ENCODE peak calls at places on chromosome 12, in six cellular contexts. T, O, Z, A, H and M are unnamed samples.

GRCh38 chr12:118402251-118402650 is 25.9 kb downstream of the SUDS3 start:
- DNase-seq in T (peak; percentile 45), O (no peak), Z (no peak), A (no peak), H (no peak), M (no peak)

GRCh38 chr12:64102339-64102738 is 119.8 kb downstream of the KICS2 start:
- DNase-seq in T (peak; percentile 37), O (no peak), Z (no peak), A (no peak), H (no peak), M (no peak)

GRCh38 chr12:117421987-117422386 is 60.6 kb upstream of the NOS1 start:
- DNase-seq in T (no peak), O (no peak), Z (no peak), A (no peak), H (no peak), M (no peak)

GRCh38 chr12:105334001-105334400 is 3.5 kb downstream of the C12orf75 start:
- DNase-seq in T (peak; percentile 30), O (no peak), Z (no peak), A (no peak), H (no peak), M (no peak)

GRCh38 chr12:93563807-93564538 is 8.5 kb upstream of the SOCS2 start:
- DNase-seq in T (peak; percentile 47), O (no peak), Z (peak; percentile 47), A (peak; percentile 58), H (no peak), M (peak; percentile 11)

GRCh38 chr12:131315601-131316000 is 361.9 kb downstream of the ADGRD1 start:
- DNase-seq in T (no peak), O (no peak), Z (no peak), A (no peak), H (no peak), M (no peak)

GRCh38 chr12:124371366-124371765 is 76.5 kb downstream of the RFLNA start:
- DNase-seq in T (no peak), O (no peak), Z (no peak), A (no peak), H (no peak), M (no peak)

GRCh38 chr12:121144416-121144914 is 11.8 kb downstream of the P2RX7 start:
- DNase-seq in T (peak; percentile 37), O (no peak), Z (no peak), A (no peak), H (peak; percentile 29), M (no peak)

GRCh38 chr12:108310489-108310888 is 28.6 kb downstream of the CMKLR1 start:
- DNase-seq in T (peak; percentile 34), O (no peak), Z (peak; percentile 20), A (no peak), H (no peak), M (no peak)

DNA sequence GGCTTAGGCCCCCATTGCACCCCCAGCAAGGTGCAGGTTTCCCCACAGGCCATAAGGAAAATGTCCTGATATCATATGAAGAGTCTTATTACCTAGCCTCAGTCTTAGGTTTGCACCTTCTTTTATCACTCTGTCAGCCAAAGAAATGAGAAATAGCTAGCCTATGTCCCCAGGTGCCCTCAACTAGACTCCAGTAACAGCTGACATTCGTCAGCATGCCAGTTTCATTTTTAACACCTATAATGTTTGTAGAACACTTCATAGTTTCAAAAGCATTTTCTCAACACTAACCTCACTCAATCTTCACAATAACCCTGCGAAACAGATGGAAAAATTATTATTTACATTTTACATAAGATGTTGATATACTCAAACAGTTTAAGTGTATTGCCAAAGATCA is 24.0 kb upstream of the OR10P1 start:
- DNase-seq in T (no peak), O (no peak), Z (no peak), A (no peak), H (no peak), M (no peak)
- TF ChIP-seq CTCF in T (no peak), O (no peak), Z (no peak), A (no peak), H (no peak), M (no peak)

DNA sequence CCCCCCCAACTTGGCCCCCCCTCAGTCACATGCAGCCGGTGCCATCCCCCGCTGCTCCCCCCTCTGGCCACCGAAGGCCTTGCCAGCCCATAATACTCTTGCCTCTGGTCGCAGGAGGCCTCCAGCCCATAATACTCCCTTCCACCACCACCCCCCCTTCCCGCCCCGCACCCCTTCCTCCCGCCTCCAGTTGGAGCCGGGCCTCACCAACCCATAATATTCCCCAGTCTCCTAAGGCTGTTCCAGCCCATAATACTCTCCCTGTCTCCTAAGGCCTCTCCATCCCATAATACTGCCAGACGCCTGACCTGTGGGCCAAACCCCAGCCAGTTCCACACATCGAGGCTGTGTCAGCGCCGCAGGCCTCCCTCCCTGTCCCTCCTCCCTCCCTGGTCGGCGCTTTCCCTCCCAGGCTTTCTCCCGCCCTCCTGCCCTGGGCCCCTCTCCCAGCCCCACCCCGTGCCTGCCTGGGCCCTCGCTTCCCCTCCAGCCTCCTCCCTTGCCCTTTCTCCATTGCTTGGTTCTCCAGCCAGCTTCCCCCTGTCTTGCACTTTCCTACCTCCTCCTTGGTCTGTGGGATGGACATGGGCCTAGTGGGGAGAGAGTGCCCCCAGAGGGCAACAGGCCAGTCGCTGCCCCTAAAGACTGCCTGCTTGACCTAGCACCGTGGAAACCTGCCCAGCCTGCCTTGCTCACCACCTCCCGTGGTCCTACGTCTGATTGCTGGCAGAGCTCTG is 6.8 kb upstream of the CHD4 start:
- DNase-seq in T (peak; percentile 99), O (peak; percentile 90), Z (peak; percentile 90), A (peak; percentile 86), H (peak; percentile 50), M (peak; percentile 62)
- TF ChIP-seq CTCF in T (peak; percentile 13), O (no peak), Z (peak; percentile 44), A (no peak), H (peak; percentile 6), M (no peak)

DNA sequence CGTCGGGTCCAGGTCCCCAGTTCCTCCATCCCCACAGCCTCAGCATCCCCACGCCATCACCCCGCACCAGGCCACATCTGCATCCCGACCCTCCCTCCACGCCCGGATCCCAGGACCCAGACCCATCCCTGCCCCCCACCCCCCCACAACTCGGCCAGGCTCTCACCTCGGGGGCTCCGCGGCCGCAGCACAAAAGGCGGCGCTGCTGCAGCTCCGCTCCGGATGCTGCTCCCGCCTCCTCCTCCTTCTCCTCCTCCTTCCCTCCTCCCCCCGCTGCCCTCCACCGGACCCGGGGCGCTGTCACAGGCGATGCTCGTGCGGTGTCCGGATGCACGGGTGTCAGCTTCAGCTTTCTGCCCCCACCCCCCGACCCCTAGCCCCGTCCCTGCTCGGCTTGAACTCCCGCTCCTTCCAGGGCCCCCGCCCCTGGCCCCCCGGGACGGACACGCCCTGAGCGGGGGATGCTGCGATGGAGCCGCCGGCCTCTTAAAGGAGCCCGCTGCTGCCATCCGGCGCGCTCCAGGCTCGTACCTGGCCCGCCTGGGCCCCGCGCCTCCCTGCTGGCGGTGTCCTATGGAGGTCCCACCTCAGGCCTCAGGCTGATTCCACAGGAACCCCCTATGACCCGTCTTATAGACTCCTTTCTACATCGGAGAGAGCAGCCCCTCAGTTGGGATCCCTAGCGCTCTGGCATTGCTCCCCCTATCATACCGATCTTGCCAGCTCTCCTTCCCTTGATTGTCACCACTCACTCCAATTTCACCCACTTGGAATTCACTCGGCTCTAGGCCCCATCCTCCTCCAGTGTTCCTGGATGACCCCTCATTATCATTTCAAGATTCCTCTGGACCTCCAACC is at the start of gene MAP3K12:
- DNase-seq in T (peak; percentile 80), O (peak; percentile 76), Z (peak; percentile 57), A (peak; percentile 64), H (peak; percentile 65), M (peak; percentile 54)
- TF ChIP-seq CTCF in T (no peak), O (no peak), Z (no peak), A (no peak), H (peak; percentile 21), M (no peak)

GRCh38 chr12:3042826-3043225 is 34.4 kb upstream of the TSPAN9 start:
- DNase-seq in T (no peak), O (no peak), Z (no peak), A (no peak), H (no peak), M (no peak)

GRCh38 chr12:3043406-3043805 is 33.8 kb upstream of the TSPAN9 start:
- DNase-seq in T (no peak), O (no peak), Z (no peak), A (no peak), H (no peak), M (no peak)

GRCh38 chr12:3045494-3045893 is 31.7 kb upstream of the TSPAN9 start:
- DNase-seq in T (no peak), O (no peak), Z (no peak), A (no peak), H (no peak), M (no peak)

GRCh38 chr12:3042394-3042793 is 34.8 kb upstream of the TSPAN9 start:
- DNase-seq in T (no peak), O (no peak), Z (no peak), A (no peak), H (no peak), M (no peak)

GRCh38 chr12:3044141-3044630 is 33.0 kb upstream of the TSPAN9 start:
- DNase-seq in T (no peak), O (no peak), Z (no peak), A (no peak), H (no peak), M (no peak)
- TF ChIP-seq CTCF in T (no peak), O (no peak), Z (no peak), A (no peak), H (no peak), M (no peak)

GRCh38 chr12:96698521-96698920 is 208.5 kb upstream of the NEDD1 start:
- DNase-seq in T (no peak), O (no peak), Z (no peak), A (no peak), H (no peak), M (no peak)
- TF ChIP-seq CTCF in T (no peak), O (no peak), Z (peak; percentile 12), A (no peak), H (no peak), M (no peak)

DNA sequence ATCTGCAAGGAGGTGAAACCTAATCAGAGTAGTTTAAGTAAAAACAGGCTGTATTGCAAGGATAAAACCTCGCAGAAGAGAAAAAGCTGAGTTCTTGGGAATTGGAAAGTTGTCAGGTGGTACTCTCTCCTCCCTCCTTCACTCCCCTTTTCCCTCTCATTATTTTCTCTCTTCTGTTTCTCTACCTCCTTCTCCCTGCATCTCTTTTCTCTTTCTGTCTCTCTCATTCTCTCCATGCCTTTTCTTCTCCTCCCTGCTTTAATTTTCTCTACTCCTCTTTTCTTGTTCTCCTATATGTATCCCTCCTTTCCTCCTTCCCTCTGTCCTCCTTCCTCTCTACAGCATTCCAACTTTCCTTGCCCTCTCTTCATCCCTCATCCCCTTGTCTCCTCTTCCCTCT is 14.2 kb upstream of the PPP1R12A start:
- DNase-seq in T (no peak), O (no peak), Z (no peak), A (no peak), H (no peak), M (no peak)
- TF ChIP-seq CTCF in T (no peak), O (no peak), Z (no peak), A (no peak), H (no peak), M (no peak)

DNA sequence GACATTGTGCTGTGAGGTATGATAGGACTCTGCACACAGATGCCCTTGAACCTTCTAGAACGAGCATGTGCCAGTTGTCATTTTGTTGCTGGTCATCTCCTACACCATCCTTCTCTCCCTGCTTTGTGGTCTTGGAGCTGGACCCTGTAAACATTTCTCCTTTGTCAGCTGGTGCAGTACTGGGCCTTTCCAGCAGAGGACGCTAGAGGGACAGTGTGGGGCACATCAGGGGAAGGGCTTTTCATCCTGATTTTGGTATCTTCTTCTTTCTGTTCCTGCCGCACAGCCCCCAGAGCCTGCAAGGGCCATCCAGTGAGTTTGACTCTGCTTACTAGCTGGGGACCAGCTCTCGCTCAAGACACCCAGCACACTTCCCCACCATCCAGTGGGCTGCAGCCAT is 484.6 kb downstream of the AACS start:
- DNase-seq in T (no peak), O (no peak), Z (peak; percentile 7), A (no peak), H (no peak), M (peak; percentile 46)
- TF ChIP-seq CTCF in T (no peak), O (no peak), Z (peak; percentile 79), A (no peak), H (peak; percentile 66), M (peak; percentile 81)